ENCODE peak calls at places on chromosomes 2 and 18, in eight cellular contexts. One of them, this sample, is unnamed.

GRCh38 chr18:45167631-45168225 is 447.5 kb upstream of the SLC14A2 start:
- DNase-seq in GM13977: no peak
- DNase-seq in adrenal gland: no peak
- DNase-seq in uterus: no peak
- DNase-seq in AG09319: no peak
- DNase-seq in GM20000: no peak
- DNase-seq in CD4-positive, alpha-beta T cell: no peak
- DNase-seq in lung: no peak
- DNase-seq in this sample: no peak

GRCh38 chr2:196328088-196328680 is 156.8 kb upstream of the STK17B start:
- DNase-seq in GM13977: no peak
- DNase-seq in adrenal gland: no peak
- DNase-seq in uterus: no peak
- DNase-seq in AG09319: no peak
- DNase-seq in GM20000: no peak
- DNase-seq in CD4-positive, alpha-beta T cell: no peak
- DNase-seq in lung: no peak
- DNase-seq in this sample: no peak

GRCh38 chr2:7744827-7745226 is 827.6 kb downstream of the RNF144A start:
- DNase-seq in GM13977: no peak
- DNase-seq in adrenal gland: no peak
- DNase-seq in uterus: no peak
- DNase-seq in AG09319: no peak
- DNase-seq in GM20000: no peak
- DNase-seq in CD4-positive, alpha-beta T cell: no peak
- DNase-seq in lung: no peak
- DNase-seq in this sample: no peak

GRCh38 chr2:11768940-11769339 is 22.5 kb downstream of the LPIN1 start:
- DNase-seq in GM13977: no peak
- DNase-seq in adrenal gland: no peak
- DNase-seq in uterus: no peak
- DNase-seq in AG09319: no peak
- DNase-seq in GM20000: no peak
- DNase-seq in CD4-positive, alpha-beta T cell: no peak
- DNase-seq in lung: no peak
- DNase-seq in this sample: no peak

GRCh38 chr2:27807476-27807875 is 36.0 kb downstream of the MRPL33 start:
- DNase-seq in GM13977: no peak
- DNase-seq in adrenal gland: no peak
- DNase-seq in uterus: peak
- DNase-seq in AG09319: no peak
- DNase-seq in GM20000: no peak
- DNase-seq in CD4-positive, alpha-beta T cell: no peak
- DNase-seq in lung: no peak
- DNase-seq in this sample: no peak

GRCh38 chr18:36602071-36602470 is 226.7 kb downstream of the TPGS2 start:
- DNase-seq in GM13977: no peak
- DNase-seq in adrenal gland: no peak
- DNase-seq in uterus: no peak
- DNase-seq in AG09319: no peak
- DNase-seq in GM20000: no peak
- DNase-seq in CD4-positive, alpha-beta T cell: no peak
- DNase-seq in lung: no peak
- DNase-seq in this sample: no peak

GRCh38 chr2:155630760-155631159 is 701.8 kb downstream of the NR4A2 start:
- DNase-seq in GM13977: no peak
- DNase-seq in adrenal gland: no peak
- DNase-seq in uterus: no peak
- DNase-seq in AG09319: no peak
- DNase-seq in GM20000: no peak
- DNase-seq in CD4-positive, alpha-beta T cell: no peak
- DNase-seq in lung: no peak
- DNase-seq in this sample: no peak

GRCh38 chr18:48815581-48816324 is 135.0 kb downstream of the SMAD7 start:
- DNase-seq in GM13977: no peak
- DNase-seq in adrenal gland: no peak
- DNase-seq in uterus: peak
- DNase-seq in AG09319: no peak
- DNase-seq in GM20000: no peak
- DNase-seq in CD4-positive, alpha-beta T cell: no peak
- DNase-seq in lung: no peak
- DNase-seq in this sample: no peak

GRCh38 chr2:166042356-166042755 is 85.5 kb downstream of the SCN1A start:
- DNase-seq in GM13977: no peak
- DNase-seq in adrenal gland: no peak
- DNase-seq in uterus: no peak
- DNase-seq in AG09319: no peak
- DNase-seq in GM20000: no peak
- DNase-seq in CD4-positive, alpha-beta T cell: no peak
- DNase-seq in lung: no peak
- DNase-seq in this sample: no peak

GRCh38 chr2:219560037-219560892 is 11.1 kb downstream of the OBSL1 start:
- DNase-seq in GM13977: peak
- DNase-seq in adrenal gland: no peak
- DNase-seq in uterus: no peak
- DNase-seq in AG09319: no peak
- DNase-seq in GM20000: peak
- DNase-seq in CD4-positive, alpha-beta T cell: no peak
- DNase-seq in lung: no peak
- DNase-seq in this sample: peak

GRCh38 chr2:230658877-230659652 is 53.6 kb upstream of the CAB39 start:
- DNase-seq in GM13977: peak
- DNase-seq in adrenal gland: no peak
- DNase-seq in uterus: no peak
- DNase-seq in AG09319: no peak
- DNase-seq in GM20000: peak
- DNase-seq in CD4-positive, alpha-beta T cell: no peak
- DNase-seq in lung: no peak
- DNase-seq in this sample: peak

GRCh38 chr2:234368861-234369261 is 128.0 kb downstream of the ARL4C start:
- DNase-seq in GM13977: no peak
- DNase-seq in adrenal gland: no peak
- DNase-seq in uterus: no peak
- DNase-seq in AG09319: no peak
- DNase-seq in GM20000: no peak
- DNase-seq in CD4-positive, alpha-beta T cell: peak
- DNase-seq in lung: peak
- DNase-seq in this sample: no peak

GRCh38 chr2:137947714-137948336 is 16.4 kb upstream of the HNMT start:
- DNase-seq in GM13977: peak
- DNase-seq in adrenal gland: peak
- DNase-seq in uterus: peak
- DNase-seq in AG09319: peak
- DNase-seq in GM20000: peak
- DNase-seq in CD4-positive, alpha-beta T cell: peak
- DNase-seq in lung: peak
- DNase-seq in this sample: peak

DNA sequence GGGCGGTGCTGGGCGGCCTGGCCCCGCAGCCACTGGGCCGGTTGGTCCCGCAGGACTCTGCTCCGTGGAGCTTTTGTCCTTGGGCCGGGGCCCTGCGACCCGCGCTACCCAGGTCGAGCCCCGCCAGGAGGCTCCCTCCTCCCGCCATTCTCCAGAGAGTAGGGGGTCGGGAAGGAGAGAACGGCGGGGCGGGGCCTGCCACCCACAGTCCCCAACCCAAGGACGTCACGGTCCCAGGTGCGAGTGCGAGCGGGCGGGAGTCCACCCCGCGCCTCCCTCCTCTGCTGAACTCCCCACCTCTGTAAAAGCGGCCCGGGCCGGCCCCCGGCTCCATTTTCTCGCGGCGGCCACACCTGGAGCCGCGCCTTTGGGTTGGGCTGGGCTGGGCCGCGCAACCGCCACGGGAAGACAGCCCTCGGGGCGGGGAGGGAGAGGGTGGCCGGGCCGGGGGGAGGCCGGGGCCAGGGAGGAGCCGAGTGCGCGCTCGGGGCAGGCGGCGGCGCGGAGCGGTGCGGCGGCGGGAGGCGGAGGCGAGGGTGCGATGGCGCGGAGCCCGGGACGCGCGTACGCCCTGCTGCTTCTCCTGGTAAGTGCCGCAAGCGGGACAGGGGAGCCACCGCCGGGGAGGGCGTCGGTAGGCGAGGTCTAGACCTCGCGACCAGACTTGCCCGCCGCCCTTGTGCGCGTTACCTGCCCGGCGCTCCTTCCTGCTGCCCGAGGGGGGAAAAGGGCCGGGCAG is at the start of gene DSG2:
- DNase-seq in GM13977: peak
- DNase-seq in adrenal gland: peak
- DNase-seq in uterus: peak
- DNase-seq in AG09319: no peak
- DNase-seq in GM20000: peak
- DNase-seq in CD4-positive, alpha-beta T cell: no peak
- DNase-seq in lung: peak
- DNase-seq in this sample: peak
- TF ChIP-seq CTCF in GM13977: no peak
- TF ChIP-seq CTCF in adrenal gland: no peak
- TF ChIP-seq CTCF in uterus: no peak
- TF ChIP-seq CTCF in AG09319: no peak
- TF ChIP-seq CTCF in GM20000: no peak
- TF ChIP-seq CTCF in CD4-positive, alpha-beta T cell: no peak
- TF ChIP-seq CTCF in lung: no peak
- TF ChIP-seq CTCF in this sample: no peak

GRCh38 chr2:217970206-217970605 is 32.6 kb downstream of the TNS1 start:
- DNase-seq in GM13977: no peak
- DNase-seq in adrenal gland: no peak
- DNase-seq in uterus: no peak
- DNase-seq in AG09319: peak
- DNase-seq in GM20000: no peak
- DNase-seq in CD4-positive, alpha-beta T cell: no peak
- DNase-seq in lung: no peak
- DNase-seq in this sample: no peak

GRCh38 chr2:217964658-217965161 is 38.1 kb downstream of the TNS1 start:
- DNase-seq in GM13977: no peak
- DNase-seq in adrenal gland: peak
- DNase-seq in uterus: no peak
- DNase-seq in AG09319: no peak
- DNase-seq in GM20000: no peak
- DNase-seq in CD4-positive, alpha-beta T cell: no peak
- DNase-seq in lung: no peak
- DNase-seq in this sample: no peak

GRCh38 chr2:217969588-217969987 is 33.2 kb downstream of the TNS1 start:
- DNase-seq in GM13977: no peak
- DNase-seq in adrenal gland: no peak
- DNase-seq in uterus: no peak
- DNase-seq in AG09319: no peak
- DNase-seq in GM20000: no peak
- DNase-seq in CD4-positive, alpha-beta T cell: no peak
- DNase-seq in lung: no peak
- DNase-seq in this sample: no peak

GRCh38 chr2:217964255-217964654 is 38.5 kb downstream of the TNS1 start:
- DNase-seq in GM13977: no peak
- DNase-seq in adrenal gland: peak
- DNase-seq in uterus: no peak
- DNase-seq in AG09319: no peak
- DNase-seq in GM20000: no peak
- DNase-seq in CD4-positive, alpha-beta T cell: no peak
- DNase-seq in lung: no peak
- DNase-seq in this sample: no peak

DNA sequence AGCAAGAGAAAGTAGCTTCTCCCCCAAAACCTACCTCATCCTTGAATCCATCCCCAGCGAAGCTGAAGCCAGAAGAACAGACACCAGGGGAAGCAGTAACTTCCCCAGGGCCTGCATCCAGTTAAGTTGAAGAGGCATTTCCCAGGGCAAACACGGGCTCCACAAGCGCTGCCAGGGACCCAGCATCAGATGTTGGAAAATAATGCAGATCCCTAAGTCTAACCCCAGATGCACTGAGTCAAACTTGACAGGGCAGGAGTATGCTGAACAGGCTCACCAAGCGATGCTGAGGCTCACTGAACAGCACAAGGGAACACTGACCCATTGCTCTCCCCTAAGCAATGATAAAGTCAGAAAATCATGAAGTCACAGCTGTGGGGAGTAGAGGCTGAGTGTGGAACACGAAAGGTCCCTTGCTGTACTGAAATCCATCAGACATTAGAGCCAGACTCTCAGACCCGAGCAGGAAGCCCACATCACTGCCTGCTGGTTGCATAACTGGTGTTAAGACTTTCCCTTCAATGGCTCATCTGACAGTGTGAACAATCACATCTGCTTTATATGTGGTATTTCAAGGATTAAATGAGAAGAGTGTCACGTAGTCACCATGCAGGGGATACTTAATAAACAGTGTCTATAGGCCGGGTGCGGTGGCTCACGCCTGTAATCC is 36.3 kb downstream of the TNS1 start:
- DNase-seq in GM13977: no peak
- DNase-seq in adrenal gland: peak
- DNase-seq in uterus: no peak
- DNase-seq in AG09319: no peak
- DNase-seq in GM20000: no peak
- DNase-seq in CD4-positive, alpha-beta T cell: no peak
- DNase-seq in lung: no peak
- DNase-seq in this sample: no peak
- TF ChIP-seq CTCF in GM13977: no peak
- TF ChIP-seq CTCF in adrenal gland: no peak
- TF ChIP-seq CTCF in uterus: no peak
- TF ChIP-seq CTCF in AG09319: no peak
- TF ChIP-seq CTCF in GM20000: no peak
- TF ChIP-seq CTCF in CD4-positive, alpha-beta T cell: no peak
- TF ChIP-seq CTCF in lung: no peak
- TF ChIP-seq CTCF in this sample: no peak

GRCh38 chr18:21054252-21054821 is 57.3 kb downstream of the ROCK1 start:
- DNase-seq in GM13977: no peak
- DNase-seq in adrenal gland: no peak
- DNase-seq in uterus: no peak
- DNase-seq in AG09319: no peak
- DNase-seq in GM20000: peak
- DNase-seq in CD4-positive, alpha-beta T cell: no peak
- DNase-seq in lung: no peak
- DNase-seq in this sample: no peak
- TF ChIP-seq CTCF in GM13977: no peak
- TF ChIP-seq CTCF in adrenal gland: no peak
- TF ChIP-seq CTCF in uterus: no peak
- TF ChIP-seq CTCF in AG09319: no peak
- TF ChIP-seq CTCF in GM20000: no peak
- TF ChIP-seq CTCF in CD4-positive, alpha-beta T cell: no peak
- TF ChIP-seq CTCF in lung: no peak
- TF ChIP-seq CTCF in this sample: peak

GRCh38 chr2:227551804-227552203 is 46.9 kb upstream of the SCYGR2 start:
- DNase-seq in GM13977: no peak
- DNase-seq in adrenal gland: no peak
- DNase-seq in uterus: no peak
- DNase-seq in AG09319: no peak
- DNase-seq in GM20000: no peak
- DNase-seq in CD4-positive, alpha-beta T cell: no peak
- DNase-seq in lung: no peak
- DNase-seq in this sample: no peak

GRCh38 chr2:227545990-227546389 is 52.7 kb upstream of the SCYGR2 start:
- DNase-seq in GM13977: no peak
- DNase-seq in adrenal gland: no peak
- DNase-seq in uterus: no peak
- DNase-seq in AG09319: no peak
- DNase-seq in GM20000: no peak
- DNase-seq in CD4-positive, alpha-beta T cell: no peak
- DNase-seq in lung: no peak
- DNase-seq in this sample: no peak
- TF ChIP-seq CTCF in GM13977: peak
- TF ChIP-seq CTCF in adrenal gland: no peak
- TF ChIP-seq CTCF in uterus: no peak
- TF ChIP-seq CTCF in AG09319: no peak
- TF ChIP-seq CTCF in GM20000: no peak
- TF ChIP-seq CTCF in CD4-positive, alpha-beta T cell: no peak
- TF ChIP-seq CTCF in lung: no peak
- TF ChIP-seq CTCF in this sample: no peak

This sample was measured in GM10248.